ENCODE peak calls at places on chromosome 5, in seven cellular contexts. W is sigmoid colon, G is SK-N-SH, H is pancreas, P is body of pancreas, Z is tibial nerve, Y is cardiac muscle cell. K is an unnamed sample.

GRCh38 chr5:169796731-169797130 is 159.7 kb downstream of the DOCK2 start:
- DNase-seq in Z (no peak), P (no peak), G (no peak), Y (no peak), W (no peak), H (no peak), K (no peak)

GRCh38 chr5:175805256-175806011 is 65.9 kb upstream of the CPLX2 start:
- DNase-seq in Z (no peak), P (no peak), Y (no peak), H (no peak), W (no peak), G (no peak), K (no peak)

GRCh38 chr5:68746220-68747076 is 347.4 kb upstream of the SLC30A5 start:
- DNase-seq in P (peak; percentile 12), Y (no peak), Z (no peak), W (no peak), H (no peak), G (no peak), K (no peak)

GRCh38 chr5:111099058-111099778 is 7.1 kb downstream of the WDR36 start:
- DNase-seq in W (no peak), Y (no peak), Z (no peak), G (no peak), P (no peak), H (no peak), K (peak; percentile 30)

GRCh38 chr5:139368613-139369012 is 14.5 kb downstream of the SLC23A1 start:
- DNase-seq in Y (no peak), H (no peak), G (no peak), P (no peak), Z (no peak), W (no peak), K (peak; percentile 59)

GRCh38 chr5:12019306-12019705 is 115.1 kb upstream of the CTNND2 start:
- DNase-seq in W (no peak), G (no peak), P (peak; percentile 54), H (no peak), Z (no peak), Y (no peak), K (no peak)

GRCh38 chr5:65721050-65721774 is 697 bp downstream of the SGTB start:
- DNase-seq in H (peak; percentile 53), Z (peak; percentile 55), W (peak; percentile 83), G (peak; percentile 72), Y (peak; percentile 64), P (peak; percentile 68), K (peak; percentile 71)

GRCh38 chr5:43227655-43228054 is 35.6 kb downstream of the NIM1K start:
- DNase-seq in P (peak; percentile 17), G (peak; percentile 52), W (no peak), H (no peak), Z (no peak), Y (peak; percentile 30), K (peak; percentile 72)

GRCh38 chr5:156678484-156678883 is 171.6 kb upstream of the PPP1R2B start:
- DNase-seq in Y (no peak), H (no peak), W (no peak), Z (no peak), P (no peak), G (no peak), K (no peak)

GRCh38 chr5:84378420-84378819 is 6.3 kb downstream of the EDIL3 start:
- DNase-seq in G (no peak), H (no peak), Y (no peak), W (no peak), Z (no peak), P (no peak), K (peak; percentile 16)

GRCh38 chr5:1831257-1831656 is 30.1 kb downstream of the NDUFS6 start:
- DNase-seq in W (no peak), Y (no peak), G (no peak), P (no peak), H (no peak), Z (no peak), K (no peak)

GRCh38 chr5:126540631-126541030 is 54.4 kb downstream of the ALDH7A1 start:
- DNase-seq in Y (no peak), Z (no peak), H (no peak), G (no peak), P (no peak), W (no peak), K (no peak)

GRCh38 chr5:126534543-126534942 is 60.5 kb downstream of the ALDH7A1 start:
- DNase-seq in Y (no peak), P (no peak), W (no peak), H (no peak), G (no peak), Z (no peak), K (no peak)

GRCh38 chr5:126538579-126538978 is 56.4 kb downstream of the ALDH7A1 start:
- DNase-seq in P (no peak), W (no peak), G (no peak), Z (no peak), H (no peak), Y (no peak), K (no peak)

GRCh38 chr5:126535856-126536545 is 59.0 kb downstream of the ALDH7A1 start:
- DNase-seq in Y (no peak), W (no peak), G (no peak), H (no peak), Z (no peak), P (no peak), K (no peak)

GRCh38 chr5:126536874-126537273 is 58.1 kb downstream of the ALDH7A1 start:
- DNase-seq in G (no peak), H (no peak), W (no peak), P (no peak), Y (no peak), Z (no peak), K (no peak)
- TF ChIP-seq CTCF in G (peak; percentile 17), H (no peak), W (peak; percentile 10), P (no peak), Y (no peak), Z (no peak), K (no peak)

GRCh38 chr5:132822650-132823480 is 7.6 kb downstream of the SHROOM1 start:
- DNase-seq in G (no peak), Y (peak; percentile 62), W (no peak), P (peak; percentile 65), H (peak; percentile 53), Z (no peak), K (no peak)
- H3K4me3 ChIP-seq in G (no peak overlapping the region), Y (no peak overlapping the region), W (peak overlapping the region; percentile 36), P (no peak overlapping the region), H (peak overlapping the region; percentile 36), Z (no peak overlapping the region), K (no peak overlapping the region)

GRCh38 chr5:3590253-3590966 is 5.2 kb upstream of the IRX1 start:
- DNase-seq in H (no peak), Z (no peak), W (no peak), G (no peak), P (no peak), Y (no peak), K (no peak)
- TF ChIP-seq CTCF in H (no peak), Z (no peak), W (no peak), G (no peak), P (no peak), Y (no peak), K (no peak)

GRCh38 chr5:177490311-177490991 is 7.0 kb downstream of the PDLIM7 start:
- DNase-seq in Y (no peak), P (no peak), H (no peak), G (no peak), W (peak; percentile 90), Z (no peak), K (no peak)

GRCh38 chr5:177490992-177491391 is 6.4 kb downstream of the PDLIM7 start:
- DNase-seq in Y (no peak), Z (no peak), P (no peak), G (no peak), W (no peak), H (no peak), K (no peak)

GRCh38 chr5:177487144-177487543 is 10.3 kb downstream of the PDLIM7 start:
- DNase-seq in Y (no peak), H (no peak), W (no peak), G (no peak), P (no peak), Z (no peak), K (no peak)

GRCh38 chr5:177487975-177488374 is 9.4 kb downstream of the PDLIM7 start:
- DNase-seq in H (peak; percentile 10), Z (no peak), Y (no peak), G (peak; percentile 48), P (no peak), W (no peak), K (no peak)

GRCh38 chr5:177489119-177489716 is 8.2 kb downstream of the PDLIM7 start:
- DNase-seq in H (no peak), Z (no peak), G (peak; percentile 56), P (no peak), W (no peak), Y (no peak), K (no peak)
- H3K4me3 ChIP-seq in H (no peak overlapping the region), Z (no peak overlapping the region), G (no peak overlapping the region), P (no peak overlapping the region), W (no peak overlapping the region), Y (no peak overlapping the region), K (no peak overlapping the region)

GRCh38 chr5:35482167-35482755 is 135.4 kb upstream of the SPEF2 start:
- DNase-seq in H (no peak), P (no peak), G (no peak), W (no peak), Y (no peak), Z (no peak), K (no peak)
- TF ChIP-seq CTCF in H (no peak), P (no peak), G (no peak), W (no peak), Y (no peak), Z (no peak), K (no peak)

GRCh38 chr5:190366-191035 is 794 bp upstream of the LRRC14B start:
- DNase-seq in H (peak; percentile 6), W (peak; percentile 42), Z (no peak), P (no peak), G (no peak), Y (no peak), K (no peak)
- H3K4me3 ChIP-seq in H (no peak overlapping the region), W (peak overlapping the region; percentile 24), Z (no peak overlapping the region), P (no peak overlapping the region), G (no peak overlapping the region), Y (no peak overlapping the region), K (no peak overlapping the region)

GRCh38 chr5:141121563-141121962 is at the start of gene PCDHB4:
- DNase-seq in G (peak; percentile 49), W (no peak), H (peak; percentile 55), P (peak; percentile 67), Y (no peak), Z (peak; percentile 26), K (no peak)
- TF ChIP-seq CTCF in G (peak; percentile 51), W (no peak), H (no peak), P (peak; percentile 50), Y (no peak), Z (no peak), K (no peak)

DNA sequence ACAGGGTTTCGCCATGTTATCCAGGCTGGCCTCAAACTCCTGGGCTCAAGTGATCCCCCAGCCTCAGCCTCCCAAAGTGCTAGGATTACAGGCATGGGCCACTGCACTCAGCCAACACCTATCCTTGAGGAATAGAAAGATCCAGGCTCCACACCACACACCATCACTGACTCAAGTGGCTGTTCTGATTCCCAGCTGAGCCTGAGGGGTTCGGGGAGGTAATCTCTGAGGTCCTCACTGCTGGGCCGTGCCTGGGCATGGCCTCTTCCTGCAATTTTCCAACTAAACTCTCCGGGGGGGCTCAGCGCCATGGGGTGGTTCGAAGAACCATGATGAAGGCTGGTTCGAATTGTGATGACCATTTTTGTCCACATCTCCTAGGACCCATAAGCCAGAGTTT is 31.0 kb upstream of the IL17B start:
- DNase-seq in Y (no peak), P (no peak), W (peak; percentile 56), Z (no peak), H (no peak), G (no peak), K (no peak)
- H3K4me3 ChIP-seq in Y (no peak overlapping the region), P (no peak overlapping the region), W (peak overlapping the region; percentile 75), Z (peak overlapping the region; percentile 50), H (no peak overlapping the region), G (no peak overlapping the region), K (peak overlapping the region; percentile 100)